ENCODE peak calls at places on chromosomes 3 and 15, in nine cellular contexts. M, K, T, Y, B, W, J, U and E are unnamed samples. For H3K4me1 and H3K36me3, the result is how much of the 10 kb centered on the place peaks cover.

GRCh38 chr15:71596672-71597071 is 213.7 kb upstream of the NR2E3 start:
- DNase-seq in Y (no peak), J (peak), T (no peak), B (no peak), M (peak), K (peak), U (no peak), W (no peak), E (no peak)

GRCh38 chr15:91865486-91865885 is 12.0 kb downstream of the SLCO3A1 start:
- DNase-seq in T (no peak), U (no peak), Y (no peak), K (no peak), B (no peak), W (no peak), M (no peak), J (no peak), E (no peak)

GRCh38 chr3:189927975-189928895 is 192.5 kb downstream of the P3H2 start:
- DNase-seq in W (no peak), K (no peak), M (no peak), Y (no peak), J (no peak), B (no peak), U (no peak), T (no peak), E (no peak)

GRCh38 chr3:66428733-66429132 is 72.1 kb downstream of the LRIG1 start:
- DNase-seq in U (peak), T (no peak), Y (no peak), B (peak), M (peak), K (peak), W (no peak), J (peak), E (no peak)

GRCh38 chr15:41798607-41799487 is 24.6 kb downstream of the MAPKBP1 start:
- DNase-seq in M (no peak), W (no peak), U (no peak), Y (no peak), K (no peak), T (no peak), B (no peak), J (no peak), E (no peak)

GRCh38 chr3:60514085-60514649 is 737.1 kb downstream of the FHIT start:
- DNase-seq in W (no peak), K (no peak), B (no peak), Y (peak), U (no peak), T (no peak), M (no peak), J (no peak), E (no peak)

GRCh38 chr3:51539291-51539891 is 872 bp downstream of the RAD54L2 start:
- DNase-seq in M (peak), Y (no peak), J (no peak), B (peak), T (peak), W (no peak), K (peak), U (no peak), E (peak)

GRCh38 chr3:88418219-88418618 is 268.5 kb downstream of the C3orf38 start:
- DNase-seq in W (no peak), T (no peak), K (no peak), U (no peak), Y (no peak), J (no peak), M (no peak), B (no peak), E (no peak)

GRCh38 chr15:34810455-34811146 is 15.3 kb upstream of the ACTC1 start:
- DNase-seq in Y (peak), M (no peak), J (no peak), K (peak), B (peak), W (no peak), U (no peak), T (no peak), E (no peak)

GRCh38 chr3:154062513-154062912 is 58.7 kb upstream of the ARHGEF26 start:
- DNase-seq in M (no peak), U (no peak), J (no peak), B (no peak), K (no peak), Y (no peak), T (no peak), W (no peak), E (no peak)
- H3K4me1 ChIP-seq in M (under half), U (under half), J (under half), B (under half), K (under half), Y (under half), T (under half), W (under half), E (under half)

GRCh38 chr3:168579010-168579409 is 483.3 kb upstream of the GOLIM4 start:
- DNase-seq in T (no peak), Y (no peak), U (no peak), B (no peak), W (no peak), K (no peak), J (no peak), M (no peak), E (no peak)

GRCh38 chr3:168585544-168585943 is 489.8 kb upstream of the GOLIM4 start:
- DNase-seq in U (no peak), T (no peak), B (no peak), J (no peak), K (no peak), W (no peak), Y (no peak), M (no peak), E (no peak)

GRCh38 chr3:168581718-168582332 is 486.1 kb upstream of the GOLIM4 start:
- DNase-seq in Y (no peak), T (no peak), W (no peak), U (no peak), K (peak), B (no peak), M (no peak), J (no peak), E (no peak)

GRCh38 chr3:168582503-168582902 is 486.8 kb upstream of the GOLIM4 start:
- DNase-seq in J (no peak), W (no peak), B (no peak), U (no peak), Y (no peak), M (no peak), T (no peak), K (no peak), E (no peak)
- H3K36me3 ChIP-seq in J (under half), W (under half), B (under half), U (under half), Y (under half), M (under half), T (under half), K (under half), E (under half)

GRCh38 chr15:84817461-84818081 is 415 bp downstream of the ALPK3 start:
- DNase-seq in M (no peak), Y (no peak), T (peak), W (peak), K (no peak), U (no peak), J (no peak), B (peak), E (no peak)
- H3K4me1 ChIP-seq in M (under half), Y (under half), T (under half), W (under half), K (under half), U (under half), J (half or more), B (under half), E (under half)

GRCh38 chr3:141407043-141407442 is 38.7 kb downstream of the ZBTB38 start:
- DNase-seq in W (no peak), T (no peak), B (peak), U (peak), Y (no peak), J (no peak), K (peak), M (peak), E (no peak)
- H3K36me3 ChIP-seq in W (under half), T (under half), B (under half), U (under half), Y (under half), J (half or more), K (under half), M (under half), E (under half)

GRCh38 chr3:41202075-41202833 is 2.9 kb downstream of the CTNNB1 start:
- DNase-seq in Y (no peak), B (peak), T (no peak), J (no peak), W (no peak), U (no peak), M (no peak), K (no peak), E (no peak)
- H3K4me1 ChIP-seq in Y (under half), B (under half), T (under half), J (half or more), W (half or more), U (under half), M (under half), K (under half), E (half or more)

GRCh38 chr15:25694823-25695312 is 168.3 kb downstream of the ATP10A start:
- DNase-seq in B (no peak), Y (peak), W (peak), U (no peak), M (no peak), J (no peak), K (no peak), T (no peak), E (no peak)

GRCh38 chr15:25695875-25696760 is 167.0 kb downstream of the ATP10A start:
- DNase-seq in T (no peak), B (no peak), W (peak), U (no peak), Y (peak), K (no peak), J (no peak), M (no peak), E (no peak)

GRCh38 chr15:25691544-25692430 is 171.3 kb downstream of the ATP10A start:
- DNase-seq in W (peak), T (no peak), M (no peak), K (peak), U (no peak), J (no peak), B (no peak), Y (peak), E (no peak)

GRCh38 chr15:25693321-25694237 is 169.5 kb downstream of the ATP10A start:
- DNase-seq in M (no peak), J (peak), K (peak), U (no peak), W (peak), Y (peak), T (peak), B (no peak), E (peak)

GRCh38 chr15:25694238-25694584 is 168.9 kb downstream of the ATP10A start:
- DNase-seq in J (no peak), M (no peak), B (no peak), Y (peak), U (no peak), T (no peak), W (peak), K (no peak), E (no peak)
- H3K36me3 ChIP-seq in J (under half), M (under half), B (under half), Y (under half), U (under half), T (under half), W (under half), K (under half), E (under half)